ENCODE peak calls at places on chromosomes 5 and 9, in seven cellular contexts. One of them, this sample, is unnamed. For H3K4me1, the result is how much of the 10 kb centered on the place peaks cover.

GRCh38 chr9:79989079-79989478 is 417.3 kb downstream of the TLE4 start:
- DNase-seq in fibroblast of lung: no peak
- DNase-seq in endothelial cell of umbilical vein: no peak
- DNase-seq in DND-41: no peak
- DNase-seq in PC-3: no peak
- DNase-seq in OCI-LY7: no peak
- DNase-seq in neural progenitor cell: no peak
- DNase-seq in this sample: no peak

GRCh38 chr5:180648658-180649296 is 623 bp downstream of the FLT4 start:
- DNase-seq in OCI-LY7: no peak
- DNase-seq in DND-41: peak
- DNase-seq in fibroblast of lung: no peak
- DNase-seq in endothelial cell of umbilical vein: no peak
- DNase-seq in neural progenitor cell: peak
- DNase-seq in PC-3: no peak
- DNase-seq in this sample: peak

GRCh38 chr9:21385131-21385665 is at the start of gene IFNA2:
- DNase-seq in endothelial cell of umbilical vein: no peak
- DNase-seq in DND-41: no peak
- DNase-seq in neural progenitor cell: no peak
- DNase-seq in PC-3: no peak
- DNase-seq in fibroblast of lung: no peak
- DNase-seq in OCI-LY7: no peak
- DNase-seq in this sample: no peak

GRCh38 chr5:171630047-171630669 is 155.5 kb upstream of the SMIM23 start:
- DNase-seq in fibroblast of lung: peak
- DNase-seq in DND-41: no peak
- DNase-seq in PC-3: peak
- DNase-seq in endothelial cell of umbilical vein: peak
- DNase-seq in neural progenitor cell: peak
- DNase-seq in OCI-LY7: no peak
- DNase-seq in this sample: peak

GRCh38 chr9:117747571-117747970 is 43.4 kb downstream of the TLR4 start:
- DNase-seq in PC-3: no peak
- DNase-seq in fibroblast of lung: no peak
- DNase-seq in endothelial cell of umbilical vein: no peak
- DNase-seq in OCI-LY7: no peak
- DNase-seq in neural progenitor cell: no peak
- DNase-seq in DND-41: no peak
- DNase-seq in this sample: no peak

GRCh38 chr5:150778517-150779396 is at the start of gene SMIM3:
- DNase-seq in fibroblast of lung: peak
- DNase-seq in OCI-LY7: no peak
- DNase-seq in endothelial cell of umbilical vein: peak
- DNase-seq in PC-3: peak
- DNase-seq in neural progenitor cell: peak
- DNase-seq in DND-41: peak
- DNase-seq in this sample: peak

GRCh38 chr5:130337179-130337888 is 433.1 kb downstream of the CHSY3 start:
- DNase-seq in fibroblast of lung: peak
- DNase-seq in OCI-LY7: no peak
- DNase-seq in endothelial cell of umbilical vein: peak
- DNase-seq in neural progenitor cell: no peak
- DNase-seq in DND-41: no peak
- DNase-seq in PC-3: peak
- DNase-seq in this sample: peak

GRCh38 chr5:53249529-53249928 is 140.0 kb upstream of the MOCS2 start:
- DNase-seq in neural progenitor cell: no peak
- DNase-seq in endothelial cell of umbilical vein: peak
- DNase-seq in OCI-LY7: no peak
- DNase-seq in DND-41: no peak
- DNase-seq in fibroblast of lung: peak
- DNase-seq in PC-3: peak
- DNase-seq in this sample: peak

GRCh38 chr5:128093368-128093767 is 9.8 kb downstream of the SLC12A2 start:
- DNase-seq in fibroblast of lung: no peak
- DNase-seq in OCI-LY7: no peak
- DNase-seq in PC-3: no peak
- DNase-seq in neural progenitor cell: no peak
- DNase-seq in endothelial cell of umbilical vein: no peak
- DNase-seq in DND-41: no peak
- DNase-seq in this sample: no peak

GRCh38 chr9:34403554-34404380 is 27.1 kb upstream of the MYORG start:
- DNase-seq in DND-41: peak
- DNase-seq in neural progenitor cell: peak
- DNase-seq in endothelial cell of umbilical vein: peak
- DNase-seq in OCI-LY7: peak
- DNase-seq in fibroblast of lung: peak
- DNase-seq in PC-3: peak
- DNase-seq in this sample: peak

GRCh38 chr9:91805031-91805430 is 145.0 kb downstream of the ROR2 start:
- DNase-seq in OCI-LY7: no peak
- DNase-seq in endothelial cell of umbilical vein: no peak
- DNase-seq in PC-3: no peak
- DNase-seq in DND-41: no peak
- DNase-seq in fibroblast of lung: no peak
- DNase-seq in neural progenitor cell: no peak
- DNase-seq in this sample: no peak
- TF ChIP-seq CTCF in OCI-LY7: no peak
- TF ChIP-seq CTCF in endothelial cell of umbilical vein: no peak
- TF ChIP-seq CTCF in PC-3: no peak
- TF ChIP-seq CTCF in DND-41: no peak
- TF ChIP-seq CTCF in fibroblast of lung: no peak
- TF ChIP-seq CTCF in neural progenitor cell: no peak
- TF ChIP-seq CTCF in this sample: no peak

GRCh38 chr5:147552897-147553296 is 43.0 kb upstream of the DPYSL3 start:
- DNase-seq in fibroblast of lung: no peak
- DNase-seq in OCI-LY7: no peak
- DNase-seq in endothelial cell of umbilical vein: no peak
- DNase-seq in neural progenitor cell: no peak
- DNase-seq in PC-3: no peak
- DNase-seq in DND-41: no peak
- DNase-seq in this sample: no peak

GRCh38 chr5:147554285-147554817 is 44.5 kb upstream of the DPYSL3 start:
- DNase-seq in neural progenitor cell: no peak
- DNase-seq in DND-41: no peak
- DNase-seq in OCI-LY7: no peak
- DNase-seq in fibroblast of lung: peak
- DNase-seq in PC-3: no peak
- DNase-seq in endothelial cell of umbilical vein: peak
- DNase-seq in this sample: peak

GRCh38 chr5:147547730-147548129 is 37.9 kb upstream of the DPYSL3 start:
- DNase-seq in neural progenitor cell: no peak
- DNase-seq in endothelial cell of umbilical vein: peak
- DNase-seq in fibroblast of lung: no peak
- DNase-seq in OCI-LY7: no peak
- DNase-seq in PC-3: no peak
- DNase-seq in DND-41: no peak
- DNase-seq in this sample: peak

GRCh38 chr5:147551677-147552076 is 41.8 kb upstream of the DPYSL3 start:
- DNase-seq in PC-3: no peak
- DNase-seq in DND-41: no peak
- DNase-seq in neural progenitor cell: no peak
- DNase-seq in fibroblast of lung: no peak
- DNase-seq in endothelial cell of umbilical vein: no peak
- DNase-seq in OCI-LY7: no peak
- DNase-seq in this sample: no peak
- H3K4me2 ChIP-seq in PC-3: no peak
- H3K4me2 ChIP-seq in DND-41: no peak
- H3K4me2 ChIP-seq in neural progenitor cell: no peak
- H3K4me2 ChIP-seq in fibroblast of lung: no peak
- H3K4me2 ChIP-seq in endothelial cell of umbilical vein: no peak
- H3K4me2 ChIP-seq in OCI-LY7: no peak
- H3K4me2 ChIP-seq in this sample: no peak

GRCh38 chr5:149153751-149154610 is 12.7 kb downstream of the ABLIM3 start:
- DNase-seq in OCI-LY7: no peak
- DNase-seq in endothelial cell of umbilical vein: no peak
- DNase-seq in fibroblast of lung: peak
- DNase-seq in PC-3: no peak
- DNase-seq in neural progenitor cell: no peak
- DNase-seq in DND-41: no peak
- DNase-seq in this sample: peak
- H3K4me1 ChIP-seq in OCI-LY7: under half
- H3K4me1 ChIP-seq in endothelial cell of umbilical vein: under half
- H3K4me1 ChIP-seq in fibroblast of lung: half or more
- H3K4me1 ChIP-seq in PC-3: under half
- H3K4me1 ChIP-seq in neural progenitor cell: under half
- H3K4me1 ChIP-seq in DND-41: under half
- H3K4me1 ChIP-seq in this sample: under half

DNA sequence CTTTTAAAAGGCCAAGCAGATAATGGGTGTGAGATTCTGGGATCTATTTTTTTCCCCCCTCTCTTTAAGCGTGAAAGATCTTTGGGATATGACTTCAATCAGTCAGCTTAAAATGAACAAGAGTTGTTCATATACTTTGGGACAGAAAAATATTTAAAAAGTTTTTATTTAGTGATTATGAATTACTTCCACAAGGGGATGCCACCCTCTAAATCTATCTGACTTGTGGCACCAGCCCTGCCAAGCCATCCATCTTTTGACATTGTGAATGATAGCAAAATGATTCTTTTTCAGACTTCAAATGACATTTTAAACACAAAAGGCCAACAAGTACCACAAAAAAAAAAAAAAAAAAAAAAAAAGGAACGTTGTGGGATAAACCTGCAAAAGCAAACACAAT is 111.0 kb upstream of the HMHB1 start:
- DNase-seq in DND-41: no peak
- DNase-seq in endothelial cell of umbilical vein: no peak
- DNase-seq in fibroblast of lung: no peak
- DNase-seq in OCI-LY7: no peak
- DNase-seq in PC-3: no peak
- DNase-seq in neural progenitor cell: no peak
- DNase-seq in this sample: no peak
- TF ChIP-seq CTCF in DND-41: no peak
- TF ChIP-seq CTCF in endothelial cell of umbilical vein: no peak
- TF ChIP-seq CTCF in fibroblast of lung: peak
- TF ChIP-seq CTCF in OCI-LY7: no peak
- TF ChIP-seq CTCF in PC-3: peak
- TF ChIP-seq CTCF in neural progenitor cell: no peak
- TF ChIP-seq CTCF in this sample: peak

DNA sequence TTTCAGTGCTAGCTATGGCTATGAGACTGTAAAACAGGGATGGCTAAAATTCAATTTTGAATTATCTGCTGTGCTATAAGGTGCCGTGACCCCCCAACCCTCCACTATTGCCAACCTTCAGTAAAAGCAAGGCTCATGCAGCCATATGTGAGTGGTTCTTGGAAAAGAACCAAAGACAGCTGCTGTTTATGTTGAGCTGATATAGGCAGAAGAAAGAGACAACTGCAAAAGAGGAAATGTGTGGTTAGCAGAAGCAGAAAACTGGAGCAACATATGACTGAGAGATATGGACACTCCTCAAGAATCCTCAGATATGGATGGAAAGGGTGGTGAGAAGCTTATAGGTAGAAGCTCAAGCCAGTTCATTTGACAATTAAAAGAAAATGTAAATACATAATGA is 200.3 kb downstream of the TLE1 start:
- DNase-seq in PC-3: no peak
- DNase-seq in fibroblast of lung: peak
- DNase-seq in endothelial cell of umbilical vein: no peak
- DNase-seq in DND-41: peak
- DNase-seq in OCI-LY7: no peak
- DNase-seq in neural progenitor cell: no peak
- DNase-seq in this sample: no peak
- H3K4me2 ChIP-seq in PC-3: no peak
- H3K4me2 ChIP-seq in fibroblast of lung: no peak
- H3K4me2 ChIP-seq in endothelial cell of umbilical vein: no peak
- H3K4me2 ChIP-seq in DND-41: no peak
- H3K4me2 ChIP-seq in OCI-LY7: no peak
- H3K4me2 ChIP-seq in neural progenitor cell: no peak
- H3K4me2 ChIP-seq in this sample: no peak

DNA sequence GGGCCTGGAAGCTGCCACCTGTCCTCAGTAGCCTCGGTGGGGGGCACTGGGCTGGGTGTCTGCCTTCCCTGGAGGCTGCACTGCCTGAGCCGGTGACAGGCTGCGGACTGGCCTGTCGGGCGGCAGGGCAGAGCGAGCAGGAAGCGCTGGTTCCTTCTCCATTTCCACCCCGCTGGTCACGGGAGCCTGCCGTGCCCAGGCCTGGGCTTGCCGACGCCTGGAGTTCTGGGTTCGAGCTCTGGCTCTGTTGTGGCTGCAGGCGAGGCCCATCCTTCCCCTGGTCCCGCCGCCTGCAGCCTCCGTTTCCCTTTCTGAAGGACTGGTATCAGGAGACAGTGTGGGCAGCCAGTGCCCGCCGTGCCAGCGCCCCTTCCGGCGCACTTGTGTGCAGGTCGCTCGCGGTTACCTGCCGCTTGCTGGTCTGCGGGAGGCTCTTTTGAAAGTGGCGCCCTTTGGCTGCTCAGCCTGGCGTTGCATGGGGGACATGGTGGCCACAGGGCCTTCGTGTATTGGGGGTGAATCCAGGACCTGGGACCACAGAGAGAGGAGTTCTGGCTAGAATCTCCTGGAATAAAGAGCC is 34.0 kb downstream of the RXRA start:
- DNase-seq in fibroblast of lung: no peak
- DNase-seq in DND-41: no peak
- DNase-seq in OCI-LY7: no peak
- DNase-seq in neural progenitor cell: no peak
- DNase-seq in PC-3: no peak
- DNase-seq in endothelial cell of umbilical vein: no peak
- DNase-seq in this sample: no peak
- H3K4me1 ChIP-seq in fibroblast of lung: under half
- H3K4me1 ChIP-seq in DND-41: under half
- H3K4me1 ChIP-seq in OCI-LY7: under half
- H3K4me1 ChIP-seq in neural progenitor cell: under half
- H3K4me1 ChIP-seq in PC-3: under half
- H3K4me1 ChIP-seq in endothelial cell of umbilical vein: under half
- H3K4me1 ChIP-seq in this sample: under half

DNA sequence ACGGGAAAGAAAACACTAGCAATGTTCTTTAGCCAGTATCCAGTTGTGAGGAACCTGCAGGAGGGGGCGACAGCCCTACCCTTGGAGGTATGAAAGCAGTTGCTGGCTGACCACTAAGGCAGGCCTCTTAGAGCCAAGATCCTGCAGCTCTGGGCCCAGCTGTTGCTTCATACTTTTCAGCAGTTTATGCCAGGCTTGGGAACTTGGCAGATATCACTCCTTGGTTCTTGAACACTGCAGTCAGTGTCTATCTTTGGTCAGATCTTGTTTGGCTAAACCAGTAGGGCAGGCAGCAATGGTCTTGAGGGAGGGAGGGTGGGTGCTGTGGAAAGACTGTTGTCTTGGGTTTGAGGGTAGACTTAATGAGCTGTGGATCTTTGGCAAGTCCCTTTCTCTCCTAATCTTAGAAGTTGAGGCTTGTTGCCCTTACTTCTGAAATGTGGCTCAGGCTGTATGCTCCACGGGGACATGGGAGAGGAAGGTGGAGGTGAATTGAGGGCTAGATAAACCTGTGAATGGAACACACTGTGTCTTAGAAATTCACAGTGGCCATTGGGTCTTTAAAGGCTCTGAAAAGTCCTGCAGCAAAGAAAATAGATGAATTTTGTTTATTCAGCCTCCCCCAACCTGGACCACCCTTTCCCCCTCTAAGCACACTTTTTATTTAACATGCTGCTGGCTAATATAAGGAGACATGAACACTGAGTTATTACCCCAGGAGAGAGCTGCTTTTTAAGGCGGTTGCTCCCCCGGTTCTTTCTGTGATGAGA is 37.5 kb downstream of the ZNF618 start:
- DNase-seq in fibroblast of lung: peak
- DNase-seq in OCI-LY7: no peak
- DNase-seq in PC-3: no peak
- DNase-seq in endothelial cell of umbilical vein: no peak
- DNase-seq in neural progenitor cell: no peak
- DNase-seq in DND-41: no peak
- DNase-seq in this sample: peak
- TF ChIP-seq CTCF in fibroblast of lung: no peak
- TF ChIP-seq CTCF in OCI-LY7: no peak
- TF ChIP-seq CTCF in PC-3: no peak
- TF ChIP-seq CTCF in endothelial cell of umbilical vein: no peak
- TF ChIP-seq CTCF in neural progenitor cell: no peak
- TF ChIP-seq CTCF in DND-41: no peak
- TF ChIP-seq CTCF in this sample: no peak

GRCh38 chr5:158878227-158878626 is 221.5 kb downstream of the EBF1 start:
- DNase-seq in PC-3: no peak
- DNase-seq in fibroblast of lung: no peak
- DNase-seq in OCI-LY7: peak
- DNase-seq in neural progenitor cell: no peak
- DNase-seq in endothelial cell of umbilical vein: no peak
- DNase-seq in DND-41: no peak
- DNase-seq in this sample: no peak
- H3K4me2 ChIP-seq in PC-3: no peak
- H3K4me2 ChIP-seq in fibroblast of lung: no peak
- H3K4me2 ChIP-seq in OCI-LY7: peak
- H3K4me2 ChIP-seq in neural progenitor cell: no peak
- H3K4me2 ChIP-seq in endothelial cell of umbilical vein: no peak
- H3K4me2 ChIP-seq in DND-41: no peak
- H3K4me2 ChIP-seq in this sample: no peak